ENCODE peak calls at places on chromosome 13, in eight cellular contexts. M, B, P, Z, R, I, E and Q are unnamed samples.

GRCh38 chr13:97221989-97222700 is at the start of gene MBNL2:
- DNase-seq in Z (peak), B (peak), M (peak), P (peak), I (peak), R (peak), E (peak), Q (peak)

GRCh38 chr13:86757236-86757978 is 913.8 kb upstream of the SLITRK5 start:
- DNase-seq in M (no peak), Z (no peak), R (no peak), P (no peak), E (peak), I (no peak), B (no peak), Q (no peak)

GRCh38 chr13:39419866-39420265 is 183.1 kb downstream of the LHFPL6 start:
- DNase-seq in R (no peak), I (no peak), Z (no peak), M (no peak), E (no peak), B (no peak), P (no peak), Q (no peak)

GRCh38 chr13:73844986-73845385 is 289.2 kb downstream of the KLF12 start:
- DNase-seq in E (no peak), M (no peak), Z (no peak), P (no peak), B (no peak), R (no peak), I (no peak), Q (no peak)

GRCh38 chr13:46721054-46721453 is 75.9 kb downstream of the ESD start:
- DNase-seq in B (peak), I (no peak), E (no peak), R (peak), M (peak), Z (no peak), P (no peak), Q (peak)

GRCh38 chr13:109955598-109955997 is 169.2 kb upstream of the IRS2 start:
- DNase-seq in Z (no peak), M (no peak), E (no peak), B (peak), P (no peak), R (peak), I (no peak), Q (no peak)

GRCh38 chr13:54799621-54800226 is 1771.1 kb downstream of the OLFM4 start:
- DNase-seq in Z (no peak), R (no peak), I (no peak), E (no peak), B (peak), P (no peak), M (no peak), Q (no peak)

GRCh38 chr13:109569938-109570711 is 216.3 kb downstream of the IRS2 start:
- DNase-seq in M (no peak), R (no peak), B (no peak), I (peak), E (peak), P (no peak), Z (no peak), Q (no peak)

GRCh38 chr13:28355822-28356371 is 139.0 kb downstream of the FLT1 start:
- DNase-seq in Z (no peak), E (no peak), B (no peak), M (no peak), P (no peak), R (no peak), I (no peak), Q (peak)

GRCh38 chr13:80452279-80452678 is 111.4 kb upstream of the SPRY2 start:
- DNase-seq in E (no peak), B (no peak), P (no peak), Z (no peak), I (no peak), M (no peak), R (no peak), Q (no peak)

GRCh38 chr13:105918842-105919741 is 616.4 kb downstream of the EFNB2 start:
- DNase-seq in E (no peak), M (no peak), R (no peak), I (no peak), B (no peak), P (no peak), Z (peak), Q (peak)

GRCh38 chr13:110109910-110110309 is 197.0 kb downstream of the COL4A1 start:
- DNase-seq in I (no peak), B (peak), Z (no peak), E (no peak), R (no peak), M (peak), P (no peak), Q (no peak)

GRCh38 chr13:109738298-109738746 is 48.1 kb downstream of the IRS2 start:
- DNase-seq in Z (no peak), M (no peak), I (no peak), B (no peak), E (no peak), P (peak), R (no peak), Q (no peak)

GRCh38 chr13:97109841-97110492 is 112.2 kb upstream of the MBNL2 start:
- DNase-seq in E (peak), P (peak), M (peak), B (peak), R (peak), Z (peak), I (peak), Q (peak)

GRCh38 chr13:94217370-94217769 is 262.1 kb downstream of the DCT start:
- DNase-seq in Z (no peak), I (no peak), E (no peak), B (no peak), M (no peak), P (no peak), R (no peak), Q (no peak)

GRCh38 chr13:76759877-76760276 is 126.3 kb downstream of the KCTD12 start:
- DNase-seq in R (no peak), Z (no peak), M (no peak), B (peak), I (no peak), P (no peak), E (no peak), Q (no peak)

GRCh38 chr13:39665763-39666162 is 10.3 kb downstream of the COG6 start:
- DNase-seq in P (no peak), M (no peak), B (no peak), I (no peak), Z (no peak), R (no peak), E (no peak), Q (no peak)

GRCh38 chr13:78040431-78040830 is 121.8 kb upstream of the EDNRB start:
- DNase-seq in E (no peak), I (no peak), B (no peak), R (no peak), Z (no peak), P (no peak), M (no peak), Q (no peak)

GRCh38 chr13:76455960-76456359 is 430.2 kb downstream of the KCTD12 start:
- DNase-seq in I (no peak), R (no peak), M (no peak), E (no peak), P (no peak), B (no peak), Z (no peak), Q (no peak)

GRCh38 chr13:87280139-87280538 is 391.0 kb upstream of the SLITRK5 start:
- DNase-seq in B (no peak), P (no peak), I (no peak), Z (no peak), M (no peak), E (no peak), R (no peak), Q (no peak)

GRCh38 chr13:29465741-29466293 is 129.7 kb downstream of the SLC7A1 start:
- DNase-seq in I (no peak), R (peak), Z (no peak), M (peak), B (peak), E (no peak), P (no peak), Q (no peak)

GRCh38 chr13:109698779-109699178 is 87.6 kb downstream of the IRS2 start:
- DNase-seq in P (no peak), E (no peak), Z (no peak), M (no peak), I (no peak), B (no peak), R (no peak), Q (no peak)

GRCh38 chr13:105441406-105441805 is 1094.1 kb downstream of the EFNB2 start:
- DNase-seq in I (no peak), E (no peak), R (no peak), B (no peak), Z (no peak), P (no peak), M (no peak), Q (peak)

GRCh38 chr13:59458908-59459579 is 704.7 kb downstream of the DIAPH3 start:
- DNase-seq in P (no peak), R (no peak), I (no peak), Z (no peak), B (no peak), M (no peak), E (no peak), Q (peak)

GRCh38 chr13:113002206-113002821 is 33.3 kb downstream of the MCF2L start:
- DNase-seq in R (peak), I (no peak), Z (no peak), B (no peak), P (no peak), M (no peak), E (no peak), Q (no peak)

GRCh38 chr13:73602295-73602694 is 531.9 kb downstream of the KLF12 start:
- DNase-seq in R (no peak), P (no peak), Z (no peak), I (no peak), E (no peak), B (no peak), M (no peak), Q (no peak)

GRCh38 chr13:114068723-114069322 is 63.6 kb downstream of the RASA3 start:
- DNase-seq in E (no peak), M (peak), R (peak), I (no peak), B (no peak), Z (no peak), P (no peak), Q (peak)

GRCh38 chr13:110797230-110797877 is 83.9 kb downstream of the ING1 start:
- DNase-seq in R (no peak), P (no peak), B (no peak), I (no peak), E (no peak), M (no peak), Z (no peak), Q (peak)

GRCh38 chr13:44726777-44727176 is 150.6 kb upstream of the TSC22D1 start:
- DNase-seq in B (no peak), P (no peak), M (no peak), I (no peak), R (no peak), Z (no peak), E (no peak), Q (no peak)

GRCh38 chr13:27721681-27722080 is 70.6 kb upstream of the GSX1 start:
- DNase-seq in B (no peak), Z (no peak), R (no peak), M (no peak), E (no peak), I (no peak), P (peak), Q (no peak)

GRCh38 chr13:42638101-42638500 is 64.1 kb downstream of the TNFSF11 start:
- DNase-seq in Z (no peak), R (no peak), B (no peak), I (no peak), P (no peak), M (no peak), E (no peak), Q (no peak)

GRCh38 chr13:51879133-51879532 is 17.4 kb downstream of the CCDC70 start:
- DNase-seq in Z (no peak), B (no peak), E (no peak), R (no peak), I (no peak), M (no peak), P (no peak), Q (no peak)

GRCh38 chr13:43374621-43375020 is 351.2 kb downstream of the DNAJC15 start:
- DNase-seq in M (no peak), R (no peak), I (no peak), P (no peak), B (no peak), Z (no peak), E (no peak), Q (no peak)

GRCh38 chr13:33007950-33008349 is 8.3 kb upstream of the KL start:
- DNase-seq in P (no peak), E (no peak), B (no peak), R (no peak), I (no peak), Z (no peak), M (no peak), Q (no peak)

GRCh38 chr13:59038824-59039223 is 1124.9 kb downstream of the DIAPH3 start:
- DNase-seq in P (no peak), I (no peak), Z (no peak), E (no peak), B (no peak), R (no peak), M (no peak), Q (no peak)

GRCh38 chr13:45728759-45729158 is 26.6 kb downstream of the CBY2 start:
- DNase-seq in B (no peak), Z (no peak), E (no peak), M (no peak), R (no peak), P (no peak), I (peak), Q (no peak)

GRCh38 chr13:21913010-21913409 is 242.1 kb downstream of the FGF9 start:
- DNase-seq in M (no peak), I (no peak), R (no peak), P (no peak), E (no peak), B (peak), Z (no peak), Q (no peak)

GRCh38 chr13:89910166-89910565 is 1437.3 kb upstream of the MIR17HG start:
- DNase-seq in E (no peak), B (no peak), I (no peak), R (no peak), M (no peak), Z (no peak), P (no peak), Q (no peak)

GRCh38 chr13:110910013-110910890 is 4.6 kb downstream of the ANKRD10 start:
- DNase-seq in E (no peak), P (no peak), I (no peak), M (no peak), R (no peak), Z (no peak), B (no peak), Q (no peak)